ENCODE peak calls at places on chromosomes 11 and 22, in nine cellular contexts. One of them, this sample, is unnamed.

GRCh38 chr11:68903288-68903630 is 373 bp downstream of the MRPL21 start:
- DNase-seq in esophagus squamous epithelium: no peak
- DNase-seq in heart left ventricle: no peak
- DNase-seq in ovary: no peak
- DNase-seq in tibial nerve: no peak
- DNase-seq in Peyer's patch: no peak
- DNase-seq in transverse colon: no peak
- DNase-seq in uterus: no peak
- DNase-seq in gastrocnemius medialis: no peak
- DNase-seq in this sample: no peak

GRCh38 chr11:47314992-47315391 is 37.5 kb downstream of the MYBPC3 start:
- DNase-seq in transverse colon: no peak
- DNase-seq in Peyer's patch: no peak
- DNase-seq in esophagus squamous epithelium: no peak
- DNase-seq in uterus: no peak
- DNase-seq in ovary: no peak
- DNase-seq in gastrocnemius medialis: no peak
- DNase-seq in heart left ventricle: no peak
- DNase-seq in tibial nerve: no peak
- DNase-seq in this sample: no peak

GRCh38 chr11:69320756-69321741 is 27.1 kb downstream of the MYEOV start:
- DNase-seq in esophagus squamous epithelium: no peak
- DNase-seq in transverse colon: no peak
- DNase-seq in heart left ventricle: no peak
- DNase-seq in uterus: no peak
- DNase-seq in tibial nerve: no peak
- DNase-seq in gastrocnemius medialis: no peak
- DNase-seq in ovary: no peak
- DNase-seq in Peyer's patch: no peak
- DNase-seq in this sample: peak; percentile 57

GRCh38 chr22:25405854-25406509 is 158.5 kb upstream of the GRK3 start:
- DNase-seq in esophagus squamous epithelium: no peak
- DNase-seq in uterus: no peak
- DNase-seq in transverse colon: no peak
- DNase-seq in Peyer's patch: no peak
- DNase-seq in heart left ventricle: no peak
- DNase-seq in tibial nerve: no peak
- DNase-seq in ovary: no peak
- DNase-seq in gastrocnemius medialis: no peak
- DNase-seq in this sample: peak; percentile 57

GRCh38 chr11:130213979-130214281 is 54.3 kb downstream of the ST14 start:
- DNase-seq in tibial nerve: no peak
- DNase-seq in esophagus squamous epithelium: no peak
- DNase-seq in Peyer's patch: peak; percentile 31
- DNase-seq in transverse colon: no peak
- DNase-seq in gastrocnemius medialis: no peak
- DNase-seq in uterus: no peak
- DNase-seq in heart left ventricle: no peak
- DNase-seq in ovary: no peak
- DNase-seq in this sample: no peak

GRCh38 chr11:35752115-35752514 is 89.5 kb downstream of the TRIM44 start:
- DNase-seq in Peyer's patch: no peak
- DNase-seq in heart left ventricle: no peak
- DNase-seq in transverse colon: no peak
- DNase-seq in esophagus squamous epithelium: no peak
- DNase-seq in gastrocnemius medialis: no peak
- DNase-seq in tibial nerve: no peak
- DNase-seq in uterus: no peak
- DNase-seq in ovary: no peak
- DNase-seq in this sample: no peak

GRCh38 chr11:69244286-69244685 is 49.7 kb upstream of the MYEOV start:
- DNase-seq in transverse colon: no peak
- DNase-seq in tibial nerve: no peak
- DNase-seq in heart left ventricle: no peak
- DNase-seq in esophagus squamous epithelium: no peak
- DNase-seq in ovary: no peak
- DNase-seq in Peyer's patch: peak; percentile 15
- DNase-seq in uterus: no peak
- DNase-seq in gastrocnemius medialis: no peak
- DNase-seq in this sample: no peak

GRCh38 chr22:38260760-38261477 is 11.9 kb downstream of the TMEM184B start:
- DNase-seq in Peyer's patch: no peak
- DNase-seq in heart left ventricle: no peak
- DNase-seq in tibial nerve: no peak
- DNase-seq in esophagus squamous epithelium: no peak
- DNase-seq in ovary: no peak
- DNase-seq in gastrocnemius medialis: no peak
- DNase-seq in uterus: no peak
- DNase-seq in transverse colon: no peak
- DNase-seq in this sample: no peak

GRCh38 chr11:35878736-35879135 is 65.1 kb upstream of the LDLRAD3 start:
- DNase-seq in ovary: no peak
- DNase-seq in uterus: no peak
- DNase-seq in esophagus squamous epithelium: no peak
- DNase-seq in heart left ventricle: no peak
- DNase-seq in Peyer's patch: no peak
- DNase-seq in gastrocnemius medialis: no peak
- DNase-seq in transverse colon: no peak
- DNase-seq in tibial nerve: no peak
- DNase-seq in this sample: no peak

GRCh38 chr22:48494256-48494967 is 1333.3 kb downstream of the BRD1 start:
- DNase-seq in heart left ventricle: no peak
- DNase-seq in Peyer's patch: no peak
- DNase-seq in gastrocnemius medialis: no peak
- DNase-seq in esophagus squamous epithelium: no peak
- DNase-seq in uterus: no peak
- DNase-seq in tibial nerve: no peak
- DNase-seq in ovary: peak; percentile 15
- DNase-seq in transverse colon: no peak
- DNase-seq in this sample: no peak

GRCh38 chr22:41106122-41106968 is 14.0 kb downstream of the EP300 start:
- DNase-seq in transverse colon: no peak
- DNase-seq in heart left ventricle: no peak
- DNase-seq in uterus: peak; percentile 36
- DNase-seq in Peyer's patch: no peak
- DNase-seq in esophagus squamous epithelium: no peak
- DNase-seq in ovary: no peak
- DNase-seq in gastrocnemius medialis: no peak
- DNase-seq in tibial nerve: no peak
- DNase-seq in this sample: no peak

DNA sequence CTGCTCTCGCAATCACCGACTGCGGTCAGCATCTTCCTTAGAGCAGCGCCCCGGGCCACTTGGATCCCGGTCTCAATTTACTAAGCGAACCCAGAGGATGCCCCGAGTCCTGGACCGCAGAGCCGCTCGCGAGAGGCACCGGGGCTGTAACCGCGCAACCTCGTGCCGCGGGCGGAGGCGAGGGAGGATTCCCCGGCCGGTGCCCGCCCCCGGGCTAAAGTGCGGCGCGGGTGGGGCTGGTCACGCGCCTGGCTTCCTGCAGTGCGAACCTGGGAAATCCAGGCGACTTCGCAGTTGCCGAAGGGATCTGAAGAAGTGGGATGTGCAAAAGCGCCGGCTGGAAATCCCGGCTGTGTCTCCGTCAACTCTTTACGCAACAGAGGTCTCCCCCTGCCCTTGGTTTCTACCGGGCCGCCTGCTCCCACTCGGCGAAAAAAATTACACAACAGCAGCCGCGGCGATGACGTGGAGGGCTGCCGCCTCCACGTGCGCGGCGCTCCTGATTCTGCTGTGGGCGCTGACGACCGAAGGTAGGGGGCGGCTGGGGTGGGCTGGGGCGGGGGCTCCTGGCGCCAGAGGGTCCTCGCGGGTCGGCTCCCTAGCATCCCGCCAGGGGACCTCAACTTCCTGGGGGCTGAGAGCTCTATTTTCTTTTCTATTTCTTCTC is at the start of gene NCR3LG1:
- DNase-seq in Peyer's patch: peak; percentile 89
- DNase-seq in heart left ventricle: peak; percentile 72
- DNase-seq in gastrocnemius medialis: peak; percentile 9
- DNase-seq in esophagus squamous epithelium: no peak
- DNase-seq in transverse colon: peak; percentile 85
- DNase-seq in uterus: peak; percentile 75
- DNase-seq in tibial nerve: peak; percentile 15
- DNase-seq in ovary: peak; percentile 84
- DNase-seq in this sample: peak; percentile 78
- TF ChIP-seq POLR2A in Peyer's patch: peak; percentile 55
- TF ChIP-seq POLR2A in heart left ventricle: no peak
- TF ChIP-seq POLR2A in gastrocnemius medialis: no peak
- TF ChIP-seq POLR2A in esophagus squamous epithelium: no peak
- TF ChIP-seq POLR2A in transverse colon: peak; percentile 75
- TF ChIP-seq POLR2A in uterus: no peak
- TF ChIP-seq POLR2A in tibial nerve: no peak
- TF ChIP-seq POLR2A in ovary: peak; percentile 53
- TF ChIP-seq POLR2A in this sample: no peak

DNA sequence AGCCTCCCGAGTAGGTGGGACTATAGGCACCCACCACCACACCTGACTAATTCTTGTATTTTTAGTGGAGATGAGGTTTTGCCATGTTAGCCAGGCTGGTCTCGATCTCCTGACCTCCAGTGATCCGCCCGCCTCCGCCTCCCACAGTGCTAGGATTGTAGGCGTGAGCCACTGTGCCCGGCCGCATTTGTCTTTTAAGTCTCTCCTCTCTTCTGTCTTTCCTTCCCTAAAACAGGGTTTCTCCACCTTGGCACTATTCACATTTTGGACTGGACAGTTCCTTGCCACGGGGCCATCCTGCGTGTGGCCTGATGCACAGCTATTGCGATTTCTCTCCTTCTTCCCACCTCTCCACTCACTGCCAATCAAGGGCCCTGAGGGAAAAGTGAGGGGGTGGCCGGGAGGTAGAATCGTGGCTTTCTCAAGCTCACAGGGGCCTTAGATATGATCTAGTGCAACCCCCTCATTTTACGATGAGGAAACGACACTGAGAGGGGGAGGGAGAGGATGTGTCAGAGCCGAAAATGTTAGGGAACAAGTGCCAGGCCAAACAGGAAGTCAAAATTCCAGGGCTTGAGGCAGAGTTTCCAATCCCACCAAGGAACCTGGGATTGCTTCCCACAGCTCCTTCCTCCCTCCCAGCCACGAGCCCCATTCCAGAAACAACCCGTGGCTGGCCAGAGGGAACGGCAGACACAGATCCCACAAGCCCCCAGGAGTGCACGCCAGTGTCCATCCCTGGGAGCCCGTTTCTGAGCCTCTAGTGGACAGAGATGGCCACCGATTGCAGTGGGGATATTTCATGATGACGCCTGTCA is 21.2 kb downstream of the SCGB1A1 start:
- DNase-seq in gastrocnemius medialis: no peak
- DNase-seq in tibial nerve: no peak
- DNase-seq in esophagus squamous epithelium: no peak
- DNase-seq in Peyer's patch: no peak
- DNase-seq in heart left ventricle: no peak
- DNase-seq in ovary: peak; percentile 58
- DNase-seq in transverse colon: no peak
- DNase-seq in uterus: peak; percentile 78
- DNase-seq in this sample: no peak
- TF ChIP-seq CTCF in gastrocnemius medialis: no peak
- TF ChIP-seq CTCF in tibial nerve: no peak
- TF ChIP-seq CTCF in esophagus squamous epithelium: no peak
- TF ChIP-seq CTCF in Peyer's patch: no peak
- TF ChIP-seq CTCF in heart left ventricle: no peak
- TF ChIP-seq CTCF in ovary: no peak
- TF ChIP-seq CTCF in transverse colon: no peak
- TF ChIP-seq CTCF in uterus: no peak
- TF ChIP-seq CTCF in this sample: no peak

GRCh38 chr11:86874314-86875056 is 74.1 kb downstream of the PRSS23 start:
- DNase-seq in heart left ventricle: no peak
- DNase-seq in gastrocnemius medialis: no peak
- DNase-seq in ovary: no peak
- DNase-seq in transverse colon: no peak
- DNase-seq in tibial nerve: no peak
- DNase-seq in esophagus squamous epithelium: no peak
- DNase-seq in Peyer's patch: no peak
- DNase-seq in uterus: no peak
- DNase-seq in this sample: no peak

GRCh38 chr11:86869966-86870570 is 69.7 kb downstream of the PRSS23 start:
- DNase-seq in esophagus squamous epithelium: no peak
- DNase-seq in ovary: peak; percentile 51
- DNase-seq in Peyer's patch: peak; percentile 76
- DNase-seq in tibial nerve: peak; percentile 51
- DNase-seq in gastrocnemius medialis: peak; percentile 17
- DNase-seq in heart left ventricle: no peak
- DNase-seq in uterus: peak; percentile 64
- DNase-seq in transverse colon: peak; percentile 44
- DNase-seq in this sample: peak; percentile 72

GRCh38 chr11:86873573-86874083 is 73.3 kb downstream of the PRSS23 start:
- DNase-seq in transverse colon: no peak
- DNase-seq in gastrocnemius medialis: no peak
- DNase-seq in esophagus squamous epithelium: no peak
- DNase-seq in uterus: no peak
- DNase-seq in tibial nerve: no peak
- DNase-seq in ovary: no peak
- DNase-seq in heart left ventricle: no peak
- DNase-seq in Peyer's patch: no peak
- DNase-seq in this sample: no peak

GRCh38 chr11:86865436-86865835 is 65.1 kb downstream of the PRSS23 start:
- DNase-seq in heart left ventricle: no peak
- DNase-seq in tibial nerve: no peak
- DNase-seq in transverse colon: no peak
- DNase-seq in esophagus squamous epithelium: no peak
- DNase-seq in gastrocnemius medialis: no peak
- DNase-seq in ovary: no peak
- DNase-seq in uterus: no peak
- DNase-seq in Peyer's patch: no peak
- DNase-seq in this sample: no peak

GRCh38 chr11:86869531-86869930 is 69.2 kb downstream of the PRSS23 start:
- DNase-seq in esophagus squamous epithelium: no peak
- DNase-seq in uterus: no peak
- DNase-seq in Peyer's patch: no peak
- DNase-seq in transverse colon: no peak
- DNase-seq in ovary: no peak
- DNase-seq in tibial nerve: no peak
- DNase-seq in gastrocnemius medialis: no peak
- DNase-seq in heart left ventricle: no peak
- DNase-seq in this sample: no peak
- TF ChIP-seq POLR2A in esophagus squamous epithelium: no peak
- TF ChIP-seq POLR2A in uterus: no peak
- TF ChIP-seq POLR2A in Peyer's patch: no peak
- TF ChIP-seq POLR2A in transverse colon: no peak
- TF ChIP-seq POLR2A in ovary: no peak
- TF ChIP-seq POLR2A in tibial nerve: no peak
- TF ChIP-seq POLR2A in gastrocnemius medialis: no peak
- TF ChIP-seq POLR2A in heart left ventricle: no peak
- TF ChIP-seq POLR2A in this sample: no peak

DNA sequence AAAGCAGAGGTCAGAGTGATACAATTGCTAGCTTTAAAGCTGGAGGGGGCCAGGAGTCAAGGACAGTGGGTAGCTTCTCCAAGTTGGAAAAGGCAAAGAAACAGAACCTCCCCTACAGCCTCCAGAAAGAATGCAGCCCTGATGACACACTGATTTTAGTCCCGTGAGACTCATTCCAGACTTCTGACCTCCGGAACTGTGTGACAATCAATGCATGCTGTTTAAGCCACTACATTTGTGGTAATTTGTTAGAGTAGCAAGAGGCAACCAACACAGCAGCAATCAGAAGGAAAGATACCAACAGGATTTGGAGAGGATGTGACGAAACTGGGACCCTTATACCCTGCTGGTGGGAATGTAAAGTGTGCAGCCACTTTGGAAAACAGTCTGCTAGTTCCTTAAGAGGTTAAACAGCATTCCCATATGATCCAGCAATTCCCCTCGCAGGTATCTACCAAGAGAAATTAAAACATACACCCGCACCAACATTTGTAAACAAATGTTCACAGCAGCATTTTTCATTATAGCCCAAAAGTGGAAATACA is 66.7 kb downstream of the DSCAML1 start:
- DNase-seq in Peyer's patch: no peak
- DNase-seq in transverse colon: no peak
- DNase-seq in ovary: no peak
- DNase-seq in uterus: no peak
- DNase-seq in esophagus squamous epithelium: no peak
- DNase-seq in tibial nerve: no peak
- DNase-seq in heart left ventricle: no peak
- DNase-seq in gastrocnemius medialis: no peak
- DNase-seq in this sample: no peak
- TF ChIP-seq CTCF in Peyer's patch: no peak
- TF ChIP-seq CTCF in transverse colon: no peak
- TF ChIP-seq CTCF in ovary: no peak
- TF ChIP-seq CTCF in uterus: no peak
- TF ChIP-seq CTCF in esophagus squamous epithelium: no peak
- TF ChIP-seq CTCF in tibial nerve: no peak
- TF ChIP-seq CTCF in heart left ventricle: no peak
- TF ChIP-seq CTCF in gastrocnemius medialis: no peak
- TF ChIP-seq CTCF in this sample: no peak